ENCODE peak calls at places on chromosomes 4 and X, in eight cellular contexts. One of them, this sample, is unnamed.

GRCh38 chr4:43682551-43682950 is 766.1 kb downstream of the KCTD8 start:
- DNase-seq in MCF 10A: peak; percentile 0
- DNase-seq in lower leg skin: no peak
- DNase-seq in HEK293T: no peak
- DNase-seq in NCI-H460: no peak
- DNase-seq in DMS79: no peak
- DNase-seq in fibroblast of the aortic adventitia: no peak
- DNase-seq in PC-3: peak; percentile 25
- DNase-seq in this sample: no peak

GRCh38 chr4:88963817-88964216 is 93.2 kb downstream of the FAM13A start:
- DNase-seq in DMS79: no peak
- DNase-seq in PC-3: peak; percentile 79
- DNase-seq in HEK293T: no peak
- DNase-seq in fibroblast of the aortic adventitia: no peak
- DNase-seq in MCF 10A: peak; percentile 75
- DNase-seq in lower leg skin: no peak
- DNase-seq in NCI-H460: no peak
- DNase-seq in this sample: no peak

GRCh38 chrX:123739474-123739873 is 6.6 kb upstream of the THOC2 start:
- DNase-seq in HEK293T: no peak
- DNase-seq in MCF 10A: no peak
- DNase-seq in lower leg skin: no peak
- DNase-seq in fibroblast of the aortic adventitia: no peak
- DNase-seq in DMS79: no peak
- DNase-seq in NCI-H460: no peak
- DNase-seq in PC-3: no peak
- DNase-seq in this sample: no peak

GRCh38 chr4:126899382-126899801 is 733.4 kb upstream of the INTU start:
- DNase-seq in MCF 10A: peak; percentile 2
- DNase-seq in PC-3: peak; percentile 26
- DNase-seq in NCI-H460: no peak
- DNase-seq in DMS79: no peak
- DNase-seq in fibroblast of the aortic adventitia: peak; percentile 84
- DNase-seq in HEK293T: no peak
- DNase-seq in lower leg skin: no peak
- DNase-seq in this sample: no peak

GRCh38 chr4:14958436-14958835 is 43.8 kb upstream of the CPEB2 start:
- DNase-seq in PC-3: no peak
- DNase-seq in HEK293T: no peak
- DNase-seq in DMS79: no peak
- DNase-seq in MCF 10A: no peak
- DNase-seq in lower leg skin: no peak
- DNase-seq in fibroblast of the aortic adventitia: no peak
- DNase-seq in NCI-H460: no peak
- DNase-seq in this sample: no peak

GRCh38 chr4:15956179-15956850 is 6.7 kb downstream of the FGFBP2 start:
- DNase-seq in HEK293T: peak; percentile 72
- DNase-seq in NCI-H460: peak; percentile 79
- DNase-seq in fibroblast of the aortic adventitia: peak; percentile 61
- DNase-seq in DMS79: no peak
- DNase-seq in PC-3: peak; percentile 86
- DNase-seq in lower leg skin: peak; percentile 93
- DNase-seq in MCF 10A: peak; percentile 89
- DNase-seq in this sample: peak; percentile 80

GRCh38 chr4:183402771-183403170 is 41.7 kb upstream of the CDKN2AIP start:
- DNase-seq in HEK293T: no peak
- DNase-seq in NCI-H460: no peak
- DNase-seq in MCF 10A: no peak
- DNase-seq in fibroblast of the aortic adventitia: no peak
- DNase-seq in DMS79: no peak
- DNase-seq in lower leg skin: no peak
- DNase-seq in PC-3: peak; percentile 5
- DNase-seq in this sample: peak; percentile 62

GRCh38 chrX:38519651-38520050 is 41.7 kb upstream of the TSPAN7 start:
- DNase-seq in NCI-H460: no peak
- DNase-seq in PC-3: no peak
- DNase-seq in fibroblast of the aortic adventitia: no peak
- DNase-seq in HEK293T: no peak
- DNase-seq in MCF 10A: no peak
- DNase-seq in DMS79: no peak
- DNase-seq in lower leg skin: no peak
- DNase-seq in this sample: no peak

GRCh38 chr4:185213341-185213740 is 3.9 kb downstream of the SNX25 start:
- DNase-seq in fibroblast of the aortic adventitia: no peak
- DNase-seq in MCF 10A: no peak
- DNase-seq in NCI-H460: no peak
- DNase-seq in HEK293T: no peak
- DNase-seq in lower leg skin: no peak
- DNase-seq in PC-3: no peak
- DNase-seq in DMS79: no peak
- DNase-seq in this sample: peak; percentile 66

GRCh38 chr4:152424980-152425379 is 110.9 kb downstream of the FBXW7 start:
- DNase-seq in DMS79: no peak
- DNase-seq in PC-3: peak; percentile 49
- DNase-seq in lower leg skin: no peak
- DNase-seq in fibroblast of the aortic adventitia: no peak
- DNase-seq in MCF 10A: peak; percentile 61
- DNase-seq in NCI-H460: no peak
- DNase-seq in HEK293T: no peak
- DNase-seq in this sample: no peak

GRCh38 chrX:17017134-17017533 is 70.7 kb downstream of the REPS2 start:
- DNase-seq in fibroblast of the aortic adventitia: no peak
- DNase-seq in HEK293T: no peak
- DNase-seq in DMS79: no peak
- DNase-seq in lower leg skin: no peak
- DNase-seq in PC-3: peak; percentile 13
- DNase-seq in MCF 10A: no peak
- DNase-seq in NCI-H460: no peak
- DNase-seq in this sample: no peak

GRCh38 chrX:130024127-130024526 is 41.7 kb downstream of the BCORL1 start:
- DNase-seq in DMS79: no peak
- DNase-seq in HEK293T: peak; percentile 73
- DNase-seq in NCI-H460: peak; percentile 59
- DNase-seq in PC-3: peak; percentile 43
- DNase-seq in lower leg skin: peak; percentile 95
- DNase-seq in MCF 10A: peak; percentile 65
- DNase-seq in fibroblast of the aortic adventitia: peak; percentile 67
- DNase-seq in this sample: peak; percentile 92

GRCh38 chr4:121736735-121737351 is 28.1 kb downstream of the SMIM43 start:
- DNase-seq in PC-3: peak; percentile 79
- DNase-seq in MCF 10A: peak; percentile 79
- DNase-seq in DMS79: no peak
- DNase-seq in fibroblast of the aortic adventitia: peak; percentile 82
- DNase-seq in HEK293T: peak; percentile 52
- DNase-seq in NCI-H460: peak; percentile 50
- DNase-seq in lower leg skin: no peak
- DNase-seq in this sample: peak; percentile 69

GRCh38 chrX:106220177-106220576 is 52.1 kb downstream of the PWWP3B start:
- DNase-seq in fibroblast of the aortic adventitia: no peak
- DNase-seq in MCF 10A: peak; percentile 14
- DNase-seq in lower leg skin: no peak
- DNase-seq in NCI-H460: peak; percentile 0
- DNase-seq in PC-3: peak; percentile 17
- DNase-seq in HEK293T: peak; percentile 26
- DNase-seq in DMS79: no peak
- DNase-seq in this sample: peak; percentile 2

GRCh38 chrX:71178908-71179307 is 34.3 kb downstream of the NLGN3 start:
- DNase-seq in HEK293T: peak; percentile 67
- DNase-seq in PC-3: peak; percentile 76
- DNase-seq in lower leg skin: no peak
- DNase-seq in fibroblast of the aortic adventitia: peak; percentile 83
- DNase-seq in MCF 10A: peak; percentile 69
- DNase-seq in NCI-H460: peak; percentile 65
- DNase-seq in DMS79: no peak
- DNase-seq in this sample: peak; percentile 81

GRCh38 chr4:21195682-21196081 is 495.4 kb downstream of the PACRGL start:
- DNase-seq in fibroblast of the aortic adventitia: no peak
- DNase-seq in lower leg skin: no peak
- DNase-seq in HEK293T: no peak
- DNase-seq in NCI-H460: no peak
- DNase-seq in DMS79: no peak
- DNase-seq in MCF 10A: peak; percentile 93
- DNase-seq in PC-3: no peak
- DNase-seq in this sample: peak; percentile 18

GRCh38 chr4:22869235-22869634 is 176.5 kb downstream of the GBA3 start:
- DNase-seq in NCI-H460: peak; percentile 3
- DNase-seq in MCF 10A: peak; percentile 17
- DNase-seq in PC-3: no peak
- DNase-seq in lower leg skin: no peak
- DNase-seq in HEK293T: peak; percentile 5
- DNase-seq in fibroblast of the aortic adventitia: no peak
- DNase-seq in DMS79: no peak
- DNase-seq in this sample: no peak

GRCh38 chr4:140858897-140859296 is 102.7 kb upstream of the TBC1D9 start:
- DNase-seq in NCI-H460: no peak
- DNase-seq in lower leg skin: no peak
- DNase-seq in MCF 10A: no peak
- DNase-seq in HEK293T: peak; percentile 33
- DNase-seq in PC-3: no peak
- DNase-seq in fibroblast of the aortic adventitia: no peak
- DNase-seq in DMS79: no peak
- DNase-seq in this sample: peak; percentile 11

GRCh38 chrX:79081895-79082512 is 62.5 kb upstream of the GPR174 start:
- DNase-seq in lower leg skin: no peak
- DNase-seq in NCI-H460: peak; percentile 14
- DNase-seq in MCF 10A: peak; percentile 38
- DNase-seq in fibroblast of the aortic adventitia: peak; percentile 48
- DNase-seq in PC-3: peak; percentile 64
- DNase-seq in HEK293T: peak; percentile 28
- DNase-seq in DMS79: no peak
- DNase-seq in this sample: peak; percentile 35

GRCh38 chr4:151415978-151416377 is 7.0 kb downstream of the FHIP1A start:
- DNase-seq in MCF 10A: peak; percentile 71
- DNase-seq in DMS79: no peak
- DNase-seq in HEK293T: no peak
- DNase-seq in fibroblast of the aortic adventitia: peak; percentile 84
- DNase-seq in lower leg skin: no peak
- DNase-seq in NCI-H460: no peak
- DNase-seq in PC-3: peak; percentile 80
- DNase-seq in this sample: no peak

GRCh38 chr4:145880355-145880960 is 58.2 kb downstream of the ZNF827 start:
- DNase-seq in MCF 10A: no peak
- DNase-seq in DMS79: no peak
- DNase-seq in PC-3: no peak
- DNase-seq in lower leg skin: no peak
- DNase-seq in fibroblast of the aortic adventitia: no peak
- DNase-seq in NCI-H460: no peak
- DNase-seq in HEK293T: no peak
- DNase-seq in this sample: no peak

GRCh38 chr4:144208074-144208473 is 67.6 kb upstream of the GYPA start:
- DNase-seq in lower leg skin: no peak
- DNase-seq in HEK293T: no peak
- DNase-seq in MCF 10A: no peak
- DNase-seq in fibroblast of the aortic adventitia: no peak
- DNase-seq in PC-3: no peak
- DNase-seq in DMS79: no peak
- DNase-seq in NCI-H460: no peak
- DNase-seq in this sample: no peak

GRCh38 chr4:24702266-24702665 is 93.1 kb upstream of the SOD3 start:
- DNase-seq in MCF 10A: no peak
- DNase-seq in HEK293T: no peak
- DNase-seq in lower leg skin: no peak
- DNase-seq in PC-3: no peak
- DNase-seq in fibroblast of the aortic adventitia: no peak
- DNase-seq in NCI-H460: no peak
- DNase-seq in DMS79: no peak
- DNase-seq in this sample: no peak

GRCh38 chrX:107205770-107206696 is at the start of the genes DNAAF6 and NUP62CL:
- DNase-seq in DMS79: peak; percentile 68
- DNase-seq in NCI-H460: peak; percentile 72
- DNase-seq in MCF 10A: peak; percentile 75
- DNase-seq in HEK293T: peak; percentile 88
- DNase-seq in PC-3: peak; percentile 70
- DNase-seq in lower leg skin: no peak
- DNase-seq in fibroblast of the aortic adventitia: peak; percentile 4
- DNase-seq in this sample: peak; percentile 93

GRCh38 chr4:158253350-158253980 is 43.2 kb downstream of the TMEM144 start:
- DNase-seq in DMS79: no peak
- DNase-seq in HEK293T: peak; percentile 46
- DNase-seq in MCF 10A: peak; percentile 72
- DNase-seq in lower leg skin: no peak
- DNase-seq in NCI-H460: peak; percentile 49
- DNase-seq in PC-3: peak; percentile 72
- DNase-seq in fibroblast of the aortic adventitia: peak; percentile 78
- DNase-seq in this sample: peak; percentile 77

GRCh38 chrX:45850197-45850774 is 649.6 kb upstream of the DIPK2B start:
- DNase-seq in NCI-H460: no peak
- DNase-seq in HEK293T: no peak
- DNase-seq in DMS79: no peak
- DNase-seq in PC-3: peak; percentile 45
- DNase-seq in fibroblast of the aortic adventitia: peak; percentile 4
- DNase-seq in MCF 10A: peak; percentile 46
- DNase-seq in lower leg skin: no peak
- DNase-seq in this sample: peak; percentile 21

GRCh38 chr4:183348706-183349659 is 26.8 kb upstream of the CLDN24 start:
- DNase-seq in HEK293T: no peak
- DNase-seq in NCI-H460: no peak
- DNase-seq in fibroblast of the aortic adventitia: peak; percentile 75
- DNase-seq in MCF 10A: peak; percentile 56
- DNase-seq in lower leg skin: no peak
- DNase-seq in DMS79: no peak
- DNase-seq in PC-3: peak; percentile 60
- DNase-seq in this sample: no peak

GRCh38 chr4:54852061-54852460 is 194.3 kb downstream of the KIT start:
- DNase-seq in DMS79: no peak
- DNase-seq in fibroblast of the aortic adventitia: no peak
- DNase-seq in PC-3: no peak
- DNase-seq in MCF 10A: no peak
- DNase-seq in NCI-H460: no peak
- DNase-seq in HEK293T: no peak
- DNase-seq in lower leg skin: no peak
- DNase-seq in this sample: peak; percentile 71

GRCh38 chr4:5708829-5709680 is 696 bp upstream of the EVC2 start:
- DNase-seq in fibroblast of the aortic adventitia: no peak
- DNase-seq in PC-3: no peak
- DNase-seq in lower leg skin: no peak
- DNase-seq in MCF 10A: no peak
- DNase-seq in NCI-H460: no peak
- DNase-seq in HEK293T: no peak
- DNase-seq in DMS79: no peak
- DNase-seq in this sample: peak; percentile 67